ENCODE peak calls at places on chromosomes 2 and 18, in eight cellular contexts. D is prostate gland; B is AG04450; L is ovary; Y is aorta; E is right lobe of liver; N is CD4-positive, alpha-beta memory T cell; Q is skeletal muscle cell. V is an unnamed sample.

GRCh38 chr2:199797431-199797830 is 53.6 kb downstream of the FTCDNL1 start:
- DNase-seq in L (no peak), Y (no peak), D (no peak), Q (no peak), B (no peak), E (no peak), N (no peak), V (no peak)

GRCh38 chr2:37569986-37570688 is 101.3 kb downstream of the CDC42EP3 start:
- DNase-seq in N (no peak), B (no peak), E (no peak), Q (no peak), L (no peak), Y (no peak), D (no peak), V (no peak)

GRCh38 chr2:238128061-238129040 is 10.1 kb upstream of the KLHL30 start:
- DNase-seq in Q (no peak), N (no peak), E (no peak), D (no peak), L (no peak), Y (no peak), B (no peak), V (no peak)

GRCh38 chr2:41900299-41900698 is 147.5 kb upstream of the PKDCC start:
- DNase-seq in D (no peak), Q (no peak), Y (no peak), B (no peak), E (no peak), L (no peak), N (no peak), V (no peak)

GRCh38 chr18:48546411-48546810 is 7.6 kb downstream of the CTIF start:
- DNase-seq in D (no peak), Q (no peak), Y (no peak), N (no peak), L (peak; percentile 6), B (no peak), E (no peak), V (no peak)

GRCh38 chr2:218893349-218894167 is 12.9 kb downstream of the WNT10A start:
- DNase-seq in D (no peak), E (no peak), B (no peak), Y (no peak), L (no peak), N (no peak), Q (no peak), V (no peak)

GRCh38 chr2:129756276-129756675 is 223.2 kb upstream of the RAB6C start:
- DNase-seq in Q (no peak), L (no peak), B (no peak), D (no peak), E (no peak), N (no peak), Y (no peak), V (no peak)

GRCh38 chr18:44777429-44778192 is 96.9 kb downstream of the SETBP1 start:
- DNase-seq in E (no peak), N (no peak), Q (no peak), B (no peak), L (peak; percentile 34), Y (no peak), D (no peak), V (no peak)

GRCh38 chr18:23306842-23307241 is 146.2 kb upstream of the RIOK3 start:
- DNase-seq in N (no peak), E (no peak), Q (no peak), D (no peak), L (no peak), Y (no peak), B (no peak), V (no peak)

GRCh38 chr18:72541871-72542690 is 2.1 kb downstream of the CBLN2 start:
- DNase-seq in N (no peak), Y (no peak), E (no peak), Q (no peak), B (no peak), D (no peak), L (no peak), V (no peak)

GRCh38 chr2:42567806-42568429 is 514 bp upstream of the MTA3 start:
- DNase-seq in Q (no peak), N (peak; percentile 0), B (no peak), L (peak; percentile 61), D (peak; percentile 23), Y (peak; percentile 52), E (peak; percentile 46), V (no peak)

GRCh38 chr2:137333386-137333972 is 568.1 kb downstream of the THSD7B start:
- DNase-seq in Y (no peak), N (no peak), E (no peak), B (no peak), Q (no peak), D (no peak), L (no peak), V (no peak)

GRCh38 chr2:137826373-137827372 is 137.6 kb upstream of the HNMT start:
- DNase-seq in D (no peak), Q (no peak), L (no peak), B (no peak), Y (no peak), E (no peak), N (no peak), V (no peak)

GRCh38 chr2:18957909-18958308 is 368.5 kb upstream of the NT5C1B start:
- DNase-seq in Q (no peak), Y (no peak), L (no peak), D (no peak), E (no peak), N (no peak), B (peak; percentile 27), V (no peak)

DNA sequence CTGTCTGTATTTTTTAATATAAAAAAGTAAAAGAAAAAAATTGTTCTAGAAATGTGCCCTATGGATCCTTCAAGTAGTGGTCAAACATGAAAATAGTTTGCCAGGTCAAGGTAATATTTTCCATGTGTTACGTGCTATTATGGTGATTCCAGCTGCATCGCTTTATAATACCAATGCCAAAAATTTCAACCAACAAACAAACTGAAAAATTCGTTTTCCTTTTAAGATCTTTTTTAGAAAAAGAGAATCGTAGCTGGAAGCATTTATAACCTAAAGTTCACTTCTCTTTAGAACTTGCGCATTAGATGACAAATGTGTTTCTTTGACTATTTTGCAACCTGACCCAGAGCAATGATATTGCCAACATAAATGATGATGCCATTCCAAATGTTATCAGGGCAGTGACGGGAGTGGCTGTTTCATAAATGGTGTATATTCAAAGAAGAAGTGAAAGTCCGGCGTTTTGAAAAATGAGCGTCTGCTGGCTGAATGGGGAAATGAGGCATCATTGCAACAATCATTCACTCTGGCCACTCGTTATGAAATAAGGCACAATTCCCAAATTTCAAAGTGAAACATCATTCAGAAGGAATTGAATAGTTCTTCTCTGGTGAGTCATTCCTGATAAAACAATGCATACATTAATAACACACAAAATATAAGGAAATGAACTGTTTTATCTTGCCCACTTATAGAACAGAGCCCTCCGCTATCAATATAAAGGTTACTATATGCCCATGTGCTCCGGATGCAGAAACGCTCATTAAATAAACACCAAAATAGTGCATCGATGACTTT is 297.4 kb downstream of the TGIF1 start:
- DNase-seq in Q (no peak), E (peak; percentile 49), L (peak; percentile 24), D (no peak), N (no peak), B (peak; percentile 3), Y (no peak), V (no peak)
- H3K4me3 ChIP-seq in Q (no peak overlapping the region), E (no peak overlapping the region), L (no peak overlapping the region), D (no peak overlapping the region), N (no peak overlapping the region), B (no peak overlapping the region), Y (peak overlapping the region; percentile 41), V (no peak overlapping the region)

DNA sequence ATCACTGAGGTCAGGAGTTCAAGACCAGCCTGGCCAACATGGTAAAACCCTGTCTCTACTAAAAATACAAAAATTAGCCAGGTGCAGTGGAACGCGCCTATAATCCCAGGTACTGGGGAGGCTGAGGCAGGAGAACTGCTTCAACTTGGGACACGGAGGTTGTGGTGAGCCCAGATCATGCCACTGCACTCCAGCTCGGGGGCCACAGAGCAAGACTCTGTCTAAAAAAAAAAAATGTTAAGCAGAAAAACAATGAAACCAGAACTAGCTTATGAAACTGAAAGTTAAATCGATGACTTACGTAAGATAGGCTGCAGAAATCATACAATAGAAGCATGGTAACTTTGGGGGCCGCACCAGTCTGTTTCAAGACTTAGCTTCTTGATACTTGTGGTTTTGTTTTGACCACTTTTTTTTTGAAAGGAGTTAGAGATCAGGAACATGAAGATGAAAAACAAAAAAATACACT is 6.2 kb upstream of the GPR155 start:
- DNase-seq in B (no peak), Q (no peak), N (peak; percentile 81), Y (peak; percentile 42), E (no peak), D (no peak), L (no peak), V (no peak)
- H3K4me3 ChIP-seq in B (no peak overlapping the region), Q (no peak overlapping the region), N (peak overlapping the region; percentile 35), Y (no peak overlapping the region), E (peak overlapping the region; percentile 30), D (no peak overlapping the region), L (no peak overlapping the region), V (no peak overlapping the region)

DNA sequence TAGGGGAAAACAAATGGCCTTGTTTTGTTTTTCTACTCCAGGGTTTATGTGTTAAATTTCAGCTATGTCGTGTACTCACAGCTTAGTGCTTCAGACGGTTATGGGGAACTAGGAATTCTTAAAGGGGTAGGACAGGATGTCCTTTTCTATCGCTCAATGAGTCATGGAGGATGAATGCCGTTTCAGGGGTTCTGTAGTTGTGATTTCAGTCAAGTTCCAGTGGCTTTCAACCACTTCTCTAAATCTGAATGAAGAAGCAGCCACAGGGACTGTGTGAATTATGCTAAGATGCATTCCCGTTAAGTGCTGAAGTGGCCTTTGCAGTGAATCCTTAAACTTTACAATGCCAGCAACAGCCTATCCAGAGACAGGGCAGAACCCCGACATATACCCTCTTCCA is 1231.7 kb upstream of the ZEB2 start:
- DNase-seq in B (no peak), L (no peak), E (no peak), N (no peak), Y (peak; percentile 34), D (no peak), Q (peak; percentile 75), V (no peak)
- H3K4me3 ChIP-seq in B (no peak overlapping the region), L (no peak overlapping the region), E (no peak overlapping the region), N (no peak overlapping the region), Y (no peak overlapping the region), D (no peak overlapping the region), Q (no peak overlapping the region), V (no peak overlapping the region)

GRCh38 chr2:119308793-119309330 is 57.8 kb downstream of the C2orf76 start:
- DNase-seq in L (no peak), Y (no peak), B (no peak), N (no peak), Q (no peak), E (no peak), D (no peak), V (no peak)

GRCh38 chr2:119304852-119305251 is 61.8 kb downstream of the C2orf76 start:
- DNase-seq in E (no peak), Q (no peak), B (no peak), D (no peak), Y (no peak), L (no peak), N (no peak), V (no peak)

GRCh38 chr2:119305497-119306195 is 61.0 kb downstream of the C2orf76 start:
- DNase-seq in E (no peak), L (no peak), Y (no peak), N (no peak), Q (no peak), B (no peak), D (no peak), V (no peak)

GRCh38 chr2:119307419-119308140 is 59.1 kb downstream of the C2orf76 start:
- DNase-seq in E (no peak), N (no peak), Y (no peak), L (no peak), B (no peak), Q (no peak), D (no peak), V (no peak)

DNA sequence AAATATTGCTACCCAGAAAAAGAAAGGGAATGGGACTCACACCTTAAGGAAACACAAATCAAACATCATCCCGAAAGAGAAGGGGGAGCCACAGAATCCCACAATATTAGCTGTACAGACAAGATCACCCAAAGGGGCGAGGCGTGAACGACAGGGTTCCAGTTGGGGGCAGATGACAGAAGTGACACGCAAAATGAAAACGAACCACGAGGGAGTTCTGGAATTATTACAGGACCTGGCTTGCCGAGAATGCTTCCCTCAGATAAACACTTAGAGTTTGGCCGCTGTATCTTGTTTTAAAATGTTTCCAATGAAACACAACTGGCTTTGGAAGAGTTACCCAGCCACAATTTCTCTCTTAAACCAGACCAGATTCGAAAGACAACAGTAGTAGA is 60.4 kb downstream of the C2orf76 start:
- DNase-seq in D (no peak), B (no peak), L (no peak), N (no peak), Y (no peak), Q (no peak), E (no peak), V (no peak)
- H3K4me3 ChIP-seq in D (peak overlapping the region; percentile 24), B (no peak overlapping the region), L (peak overlapping the region; percentile 11), N (no peak overlapping the region), Y (no peak overlapping the region), Q (no peak overlapping the region), E (no peak overlapping the region), V (no peak overlapping the region)

V was measured in HFF-Myc.